ENCODE peak calls at places on chromosome 2, in four cellular contexts. V is activated CD8-positive, alpha-beta memory T cell treated with anti-CD3 and anti-CD28 coated beads, Interleukin-2, amount 50 U/mL, for 48 hours; W is HFF-Myc; L is mesothelial cell of epicardium. E is an unnamed sample.

GRCh38 chr2:203758841-203759691 is 52.6 kb downstream of the CD28 start:
- DNase-seq in W (peak), L (no peak), V (no peak), E (no peak)

GRCh38 chr2:138641277-138641676 is 138.9 kb downstream of the NXPH2 start:
- DNase-seq in W (no peak), L (no peak), V (no peak), E (no peak)

GRCh38 chr2:195021704-195022513 is 635.1 kb upstream of the SLC39A10 start:
- DNase-seq in L (no peak), W (no peak), V (no peak), E (no peak)

GRCh38 chr2:214765180-214765579 is 44.3 kb downstream of the BARD1 start:
- DNase-seq in V (no peak), W (no peak), L (no peak), E (no peak)

GRCh38 chr2:196291418-196291817 is 120.0 kb upstream of the STK17B start:
- DNase-seq in W (no peak), L (no peak), V (no peak), E (no peak)

GRCh38 chr2:187511356-187512315 is 42.6 kb downstream of the TFPI start:
- DNase-seq in V (no peak), L (no peak), W (no peak), E (no peak)

GRCh38 chr2:216147172-216148131 is 38.3 kb downstream of the XRCC5 start:
- DNase-seq in L (no peak), V (no peak), W (no peak), E (no peak)

GRCh38 chr2:200944467-200945394 is 18.7 kb downstream of the ORC2 start:
- DNase-seq in V (peak), W (peak), L (no peak), E (peak)

GRCh38 chr2:6443424-6443823 is 422.3 kb downstream of the CMPK2 start:
- DNase-seq in W (no peak), L (no peak), V (no peak), E (no peak)

E was measured in SJSA1.